ENCODE peak calls at places on chromosomes 11 and 22, in eight cellular contexts. D is activated CD4-positive, alpha-beta T cell treated with anti-CD3 and anti-CD28 coated beads for 48 hours; M is astrocyte of the spinal cord; H is CD4-positive, alpha-beta T cell; I is activated naive CD8-positive, alpha-beta T cell treated with anti-CD3 and anti-CD28 coated beads, Interleukin-2, amount 50 U/mL, for 24 hours; E is NCI-H1417; R is amniotic stem cell; Y is HTR-8/SVneo. Z is an unnamed sample.
A peak's percentile ranks its signal among the peaks of the same experiment; 100 is the strongest.

GRCh38 chr11:11578542-11578941 is 43.3 kb downstream of the GALNT18 start:
- DNase-seq in H (no peak), E (peak; percentile 46), M (no peak), D (no peak), Y (no peak), R (no peak), I (no peak), Z (no peak)

GRCh38 chr11:67266424-67267187 is at the start of gene GRK2:
- DNase-seq in R (no peak), I (no peak), H (no peak), M (no peak), E (peak; percentile 71), Y (peak; percentile 67), D (peak; percentile 59), Z (no peak)

GRCh38 chr22:48456449-48456848 is 1371.2 kb downstream of the BRD1 start:
- DNase-seq in D (no peak), Y (no peak), E (no peak), M (no peak), I (no peak), R (no peak), H (no peak), Z (no peak)

GRCh38 chr22:20026204-20026908 is 5.4 kb downstream of the TANGO2 start:
- DNase-seq in Y (no peak), H (no peak), R (no peak), D (no peak), E (no peak), I (no peak), M (no peak), Z (no peak)

GRCh38 chr11:134032501-134033091 is 36.3 kb upstream of the JAM3 start:
- DNase-seq in D (no peak), R (no peak), I (no peak), Y (no peak), M (no peak), E (peak; percentile 89), H (no peak), Z (no peak)

GRCh38 chr22:27804683-27805297 is 3.2 kb upstream of the MN1 start:
- DNase-seq in M (peak; percentile 65), I (peak; percentile 53), Y (peak; percentile 37), R (peak; percentile 63), E (peak; percentile 62), D (peak; percentile 68), H (peak; percentile 37), Z (no peak)

GRCh38 chr11:111735262-111736116 is 30.7 kb downstream of the PPP2R1B start:
- DNase-seq in D (no peak), I (no peak), H (no peak), Y (peak; percentile 99), M (peak; percentile 99), R (peak; percentile 99), E (peak; percentile 90), Z (no peak)

GRCh38 chr11:129331217-129331616 is 44.4 kb upstream of the BARX2 start:
- DNase-seq in H (no peak), M (peak; percentile 39), Y (no peak), R (no peak), I (no peak), E (peak; percentile 59), D (no peak), Z (no peak)

GRCh38 chr22:39209756-39210155 is 35.0 kb downstream of the PDGFB start:
- DNase-seq in H (no peak), M (no peak), E (peak; percentile 86), R (no peak), I (no peak), D (no peak), Y (no peak), Z (no peak)

GRCh38 chr11:117159892-117160291 is 15.8 kb downstream of the PAFAH1B2 start:
- DNase-seq in I (no peak), E (no peak), R (no peak), D (no peak), M (no peak), Y (no peak), H (no peak), Z (no peak)

GRCh38 chr22:44326549-44326881 is 13.8 kb upstream of the SHISAL1 start:
- DNase-seq in E (no peak), R (no peak), H (no peak), Y (no peak), I (no peak), D (no peak), M (no peak), Z (no peak)

GRCh38 chr11:102427068-102427467 is 25.5 kb downstream of the TMEM123 start:
- DNase-seq in Y (no peak), D (no peak), I (no peak), M (no peak), H (no peak), E (no peak), R (no peak), Z (no peak)

GRCh38 chr11:63537293-63538101 is 889 bp downstream of the PLAAT4 start:
- DNase-seq in Y (no peak), R (no peak), D (peak; percentile 38), M (peak; percentile 95), H (no peak), E (no peak), I (no peak), Z (no peak)

GRCh38 chr11:127362754-127363153 is 362.2 kb upstream of the KIRREL3 start:
- DNase-seq in I (no peak), Y (no peak), H (no peak), D (no peak), E (no peak), R (no peak), M (no peak), Z (no peak)

GRCh38 chr11:27076121-27076589 is 35.5 kb downstream of the BBOX1 start:
- DNase-seq in I (no peak), D (no peak), H (no peak), R (no peak), E (peak; percentile 86), Y (no peak), M (peak; percentile 33), Z (no peak)

GRCh38 chr11:47111318-47111804 is 65.3 kb downstream of the ARFGAP2 start:
- DNase-seq in D (no peak), I (no peak), Y (no peak), E (peak; percentile 91), R (no peak), H (no peak), M (no peak), Z (no peak)

GRCh38 chr11:101336858-101337257 is 207.2 kb upstream of the PGR start:
- DNase-seq in H (no peak), Y (no peak), R (no peak), I (no peak), E (peak; percentile 98), D (no peak), M (no peak), Z (no peak)

GRCh38 chr11:63595296-63595695 is 18.9 kb downstream of the PLAAT3 start:
- DNase-seq in I (no peak), R (no peak), E (no peak), H (no peak), D (no peak), M (no peak), Y (no peak), Z (no peak)

GRCh38 chr22:46748948-46749681 is 11.1 kb upstream of the CERK start:
- DNase-seq in I (peak; percentile 54), Y (no peak), D (peak; percentile 61), R (no peak), H (peak; percentile 77), E (no peak), M (no peak), Z (peak; percentile 23)

GRCh38 chr11:75929706-75930105 is 114.7 kb downstream of the UVRAG start:
- DNase-seq in R (no peak), Y (no peak), H (no peak), E (no peak), D (no peak), M (no peak), I (no peak), Z (no peak)